ENCODE peak calls at places on chromosomes 11 and 22, in ten cellular contexts. I is left ventricle myocardium inferior, Y is gastrocnemius medialis, Z is suprapubic skin, Q is K562, E is tibial nerve, R is ovary, N is heart right ventricle, C is psoas muscle, K is Caco-2. P is an unnamed sample.

GRCh38 chr11:426851-427250 is 12.1 kb upstream of the SIGIRR start:
- DNase-seq in R (peak; percentile 17), C (peak; percentile 19), K (no peak), I (no peak), Z (no peak), Q (no peak), N (no peak), Y (no peak), E (no peak), P (no peak)

GRCh38 chr11:2739531-2740274 is 39.9 kb upstream of the KCNQ1OT1 start:
- DNase-seq in N (no peak), R (no peak), I (no peak), Z (no peak), C (peak; percentile 41), Y (no peak), E (no peak), K (no peak), Q (peak; percentile 40), P (no peak)

GRCh38 chr11:134562176-134562575 is 150.1 kb upstream of the B3GAT1 start:
- DNase-seq in I (no peak), R (no peak), K (no peak), E (no peak), Z (peak; percentile 34), Y (no peak), N (peak; percentile 2), C (no peak), Q (no peak), P (no peak)

GRCh38 chr11:76808158-76808557 is 25.0 kb downstream of the TSKU start:
- DNase-seq in Q (no peak), Z (peak; percentile 44), E (no peak), R (no peak), C (no peak), Y (no peak), N (no peak), I (no peak), K (no peak), P (no peak)

GRCh38 chr11:120034881-120035620 is 102.9 kb downstream of the TRIM29 start:
- DNase-seq in N (no peak), Z (no peak), Y (no peak), Q (no peak), I (no peak), C (no peak), R (no peak), E (no peak), K (no peak), P (no peak)

GRCh38 chr11:29962243-29962642 is 54.6 kb downstream of the KCNA4 start:
- DNase-seq in Z (no peak), C (no peak), E (no peak), K (peak; percentile 44), Y (no peak), Q (no peak), N (no peak), I (no peak), R (no peak), P (no peak)

GRCh38 chr11:57562596-57562995 is 4.9 kb downstream of the UBE2L6 start:
- DNase-seq in Z (no peak), C (no peak), Q (no peak), I (no peak), E (no peak), N (no peak), Y (no peak), K (peak; percentile 53), R (no peak), P (no peak)

GRCh38 chr22:39306456-39307361 is 12.7 kb downstream of the RPL3 start:
- DNase-seq in Q (peak; percentile 61), K (peak; percentile 50), N (no peak), Y (no peak), I (no peak), C (no peak), R (no peak), Z (no peak), E (no peak), P (no peak)

GRCh38 chr11:70073881-70074371 is 4.2 kb upstream of the ANO1 start:
- DNase-seq in Q (no peak), E (no peak), Y (no peak), R (no peak), Z (peak; percentile 72), C (no peak), K (no peak), N (peak; percentile 75), I (no peak), P (no peak)

GRCh38 chr11:67631427-67631826 is 1.7 kb upstream of the NUDT8 start:
- DNase-seq in C (no peak), N (no peak), Q (no peak), E (no peak), K (no peak), Y (peak; percentile 1), R (peak; percentile 62), I (no peak), Z (peak; percentile 76), P (no peak)

GRCh38 chr11:111189466-111189865 is 56.1 kb upstream of the POU2AF2 start:
- DNase-seq in I (no peak), Y (no peak), Z (no peak), K (no peak), E (no peak), C (no peak), R (no peak), N (no peak), Q (no peak), P (no peak)

GRCh38 chr22:37145415-37146385 is 4.0 kb downstream of the IL2RB start:
- DNase-seq in K (peak; percentile 17), C (no peak), R (no peak), I (no peak), Z (no peak), N (no peak), Y (no peak), E (no peak), Q (no peak), P (no peak)

GRCh38 chr11:10906521-10906920 is 48.7 kb upstream of the ZBED5 start:
- DNase-seq in I (no peak), R (no peak), C (no peak), N (no peak), K (peak; percentile 47), Y (no peak), Z (no peak), E (no peak), Q (no peak), P (no peak)

GRCh38 chr22:36546932-36547331 is 18.0 kb upstream of the EIF3D start:
- DNase-seq in Y (no peak), N (no peak), Q (no peak), C (no peak), R (no peak), I (no peak), E (no peak), K (no peak), Z (no peak), P (no peak)

GRCh38 chr11:17414317-17414737 is 25.9 kb upstream of the KCNJ11 start:
- DNase-seq in E (no peak), R (no peak), K (no peak), Y (no peak), Z (no peak), I (no peak), Q (no peak), C (peak; percentile 40), N (no peak), P (no peak)

GRCh38 chr22:47891609-47892008 is 1129.2 kb downstream of the TBC1D22A start:
- DNase-seq in C (no peak), K (no peak), Y (no peak), N (no peak), Z (no peak), E (no peak), R (no peak), Q (no peak), I (no peak), P (no peak)
- H3K9me3 ChIP-seq in C (no peaks in the 10 kb centered on the region), K (peaks cover 4% of the 10 kb centered on the region), Y (no peaks in the 10 kb centered on the region), N (peaks cover 5% of the 10 kb centered on the region), Z (peaks cover 5% of the 10 kb centered on the region), E (peaks cover 27% of the 10 kb centered on the region), R (no peaks in the 10 kb centered on the region), Q (no peaks in the 10 kb centered on the region), I (peaks cover 25% of the 10 kb centered on the region), P (peaks cover 5% of the 10 kb centered on the region)

GRCh38 chr11:127106938-127107337 is 106.4 kb upstream of the KIRREL3 start:
- DNase-seq in I (no peak), C (no peak), Q (no peak), E (no peak), Y (no peak), K (no peak), R (no peak), N (no peak), Z (no peak), P (no peak)

GRCh38 chr11:127106142-127106541 is 105.6 kb upstream of the KIRREL3 start:
- DNase-seq in K (no peak), Q (no peak), Z (no peak), R (no peak), E (no peak), I (no peak), N (no peak), Y (no peak), C (no peak), P (no peak)

GRCh38 chr11:127110542-127110941 is 110.0 kb upstream of the KIRREL3 start:
- DNase-seq in K (no peak), R (no peak), Y (no peak), C (no peak), Q (no peak), Z (no peak), N (no peak), I (no peak), E (peak; percentile 10), P (no peak)

GRCh38 chr11:127109796-127110195 is 109.2 kb upstream of the KIRREL3 start:
- DNase-seq in R (no peak), E (no peak), Z (no peak), Q (no peak), N (no peak), C (no peak), I (no peak), Y (no peak), K (no peak), P (no peak)

DNA sequence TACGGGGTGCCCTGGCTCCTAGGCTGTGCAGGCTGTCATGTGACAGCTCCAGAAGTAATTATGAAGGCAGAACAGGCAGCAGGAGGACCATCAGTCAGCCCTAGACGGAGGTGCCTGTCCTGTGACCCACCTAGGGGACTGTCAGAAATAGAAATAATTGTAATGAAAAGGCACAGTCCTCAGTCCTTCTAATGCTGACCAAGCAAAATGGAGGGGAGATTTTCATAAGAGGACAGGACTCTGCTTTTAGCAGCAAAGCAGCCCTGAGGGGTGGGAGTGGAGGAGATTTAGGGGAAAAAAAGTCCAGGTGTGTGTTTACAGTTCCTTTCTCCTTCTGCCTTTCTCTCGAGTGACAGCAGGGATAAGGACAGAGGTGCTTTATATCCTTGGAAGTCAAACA is 108.3 kb upstream of the KIRREL3 start:
- DNase-seq in Q (no peak), R (no peak), E (no peak), I (no peak), K (no peak), N (no peak), Y (no peak), C (no peak), Z (no peak), P (no peak)
- TF ChIP-seq CTCF in Q (no peak), R (no peak), E (no peak), I (no peak), K (no peak), N (no peak), Y (no peak), C (no peak), Z (no peak), P (no peak)

GRCh38 chr11:122138759-122139594 is 23.0 kb upstream of the BLID start:
- DNase-seq in Q (no peak), C (no peak), I (no peak), E (no peak), Z (no peak), R (no peak), N (no peak), K (no peak), Y (no peak), P (no peak)
- H3K4me1 ChIP-seq in Q (no peaks in the 10 kb centered on the region), C (no peaks in the 10 kb centered on the region), I (peaks cover 3% of the 10 kb centered on the region), E (no peaks in the 10 kb centered on the region), Z (peaks cover 4% of the 10 kb centered on the region), R (peaks cover 2% of the 10 kb centered on the region), N (peaks cover 17% of the 10 kb centered on the region), K (peaks cover 11% of the 10 kb centered on the region), Y (no peaks in the 10 kb centered on the region), P (peaks cover 6% of the 10 kb centered on the region)

GRCh38 chr11:50078001-50078400 is 45.3 kb downstream of the OR4C45 start:
- DNase-seq in R (no peak), Z (no peak), C (no peak), I (no peak), Y (no peak), N (no peak), K (no peak), E (no peak), Q (no peak), P (no peak)
- H3K9me3 ChIP-seq in R (no peaks in the 10 kb centered on the region), Z (peaks cover 4% of the 10 kb centered on the region), C (no peaks in the 10 kb centered on the region), I (peaks cover 32% of the 10 kb centered on the region), Y (no peaks in the 10 kb centered on the region), N (no peaks in the 10 kb centered on the region), K (peaks cover 2% of the 10 kb centered on the region), E (peaks cover 53% of the 10 kb centered on the region), Q (no peaks in the 10 kb centered on the region), P (peaks cover 11% of the 10 kb centered on the region)